ENCODE peak calls at places on chromosomes 5 and 9, in eight cellular contexts. One of them, this sample, is unnamed.

GRCh38 chr5:78649816-78650561 is 1.4 kb upstream of the LHFPL2 start:
- DNase-seq in hippocampal formation: no peak
- DNase-seq in ELF-1: peak; percentile 71
- DNase-seq in mesenchymal stem cell: peak; percentile 70
- DNase-seq in activated CD4-positive, alpha-beta T cell treated with anti-CD3 and anti-CD28 coated beads, Interleukin-2, amount 50 U/mL, for 4 hours: no peak
- DNase-seq in stimulated activated CD4-positive, alpha-beta T cell treated with anti-CD3 and anti-CD28 coated beads, TNF-alpha, amount 100 ng/mL, for 4 hours: no peak
- DNase-seq in AML-193: no peak
- DNase-seq in hypothalamus: no peak
- DNase-seq in this sample: no peak

GRCh38 chr9:27086818-27087680 is 22.0 kb upstream of the TEK start:
- DNase-seq in activated CD4-positive, alpha-beta T cell treated with anti-CD3 and anti-CD28 coated beads, Interleukin-2, amount 50 U/mL, for 4 hours: no peak
- DNase-seq in hippocampal formation: no peak
- DNase-seq in ELF-1: no peak
- DNase-seq in hypothalamus: no peak
- DNase-seq in stimulated activated CD4-positive, alpha-beta T cell treated with anti-CD3 and anti-CD28 coated beads, TNF-alpha, amount 100 ng/mL, for 4 hours: no peak
- DNase-seq in AML-193: no peak
- DNase-seq in mesenchymal stem cell: peak; percentile 95
- DNase-seq in this sample: no peak

GRCh38 chr9:8730618-8731017 is 931.0 kb upstream of the DMAC1 start:
- DNase-seq in hippocampal formation: no peak
- DNase-seq in hypothalamus: no peak
- DNase-seq in AML-193: no peak
- DNase-seq in stimulated activated CD4-positive, alpha-beta T cell treated with anti-CD3 and anti-CD28 coated beads, TNF-alpha, amount 100 ng/mL, for 4 hours: no peak
- DNase-seq in activated CD4-positive, alpha-beta T cell treated with anti-CD3 and anti-CD28 coated beads, Interleukin-2, amount 50 U/mL, for 4 hours: no peak
- DNase-seq in mesenchymal stem cell: no peak
- DNase-seq in ELF-1: no peak
- DNase-seq in this sample: no peak

GRCh38 chr5:178416206-178416882 is 173.8 kb downstream of the COL23A1 start:
- DNase-seq in mesenchymal stem cell: no peak
- DNase-seq in stimulated activated CD4-positive, alpha-beta T cell treated with anti-CD3 and anti-CD28 coated beads, TNF-alpha, amount 100 ng/mL, for 4 hours: no peak
- DNase-seq in hypothalamus: no peak
- DNase-seq in AML-193: no peak
- DNase-seq in activated CD4-positive, alpha-beta T cell treated with anti-CD3 and anti-CD28 coated beads, Interleukin-2, amount 50 U/mL, for 4 hours: no peak
- DNase-seq in hippocampal formation: no peak
- DNase-seq in ELF-1: no peak
- DNase-seq in this sample: no peak

GRCh38 chr9:89888233-89888632 is 283.4 kb downstream of the GADD45G start:
- DNase-seq in AML-193: no peak
- DNase-seq in mesenchymal stem cell: no peak
- DNase-seq in stimulated activated CD4-positive, alpha-beta T cell treated with anti-CD3 and anti-CD28 coated beads, TNF-alpha, amount 100 ng/mL, for 4 hours: no peak
- DNase-seq in hippocampal formation: no peak
- DNase-seq in ELF-1: no peak
- DNase-seq in activated CD4-positive, alpha-beta T cell treated with anti-CD3 and anti-CD28 coated beads, Interleukin-2, amount 50 U/mL, for 4 hours: no peak
- DNase-seq in hypothalamus: no peak
- DNase-seq in this sample: no peak

GRCh38 chr9:110922145-110922544 is 116.1 kb downstream of the LPAR1 start:
- DNase-seq in ELF-1: no peak
- DNase-seq in activated CD4-positive, alpha-beta T cell treated with anti-CD3 and anti-CD28 coated beads, Interleukin-2, amount 50 U/mL, for 4 hours: no peak
- DNase-seq in AML-193: no peak
- DNase-seq in hippocampal formation: no peak
- DNase-seq in stimulated activated CD4-positive, alpha-beta T cell treated with anti-CD3 and anti-CD28 coated beads, TNF-alpha, amount 100 ng/mL, for 4 hours: no peak
- DNase-seq in mesenchymal stem cell: no peak
- DNase-seq in hypothalamus: no peak
- DNase-seq in this sample: no peak

GRCh38 chr5:58380655-58381054 is 79.2 kb downstream of the PLK2 start:
- DNase-seq in AML-193: no peak
- DNase-seq in mesenchymal stem cell: no peak
- DNase-seq in hippocampal formation: no peak
- DNase-seq in ELF-1: no peak
- DNase-seq in stimulated activated CD4-positive, alpha-beta T cell treated with anti-CD3 and anti-CD28 coated beads, TNF-alpha, amount 100 ng/mL, for 4 hours: no peak
- DNase-seq in hypothalamus: no peak
- DNase-seq in activated CD4-positive, alpha-beta T cell treated with anti-CD3 and anti-CD28 coated beads, Interleukin-2, amount 50 U/mL, for 4 hours: no peak
- DNase-seq in this sample: no peak

GRCh38 chr5:15433709-15434108 is 66.3 kb upstream of the FBXL7 start:
- DNase-seq in AML-193: no peak
- DNase-seq in hippocampal formation: no peak
- DNase-seq in ELF-1: no peak
- DNase-seq in activated CD4-positive, alpha-beta T cell treated with anti-CD3 and anti-CD28 coated beads, Interleukin-2, amount 50 U/mL, for 4 hours: no peak
- DNase-seq in mesenchymal stem cell: no peak
- DNase-seq in stimulated activated CD4-positive, alpha-beta T cell treated with anti-CD3 and anti-CD28 coated beads, TNF-alpha, amount 100 ng/mL, for 4 hours: no peak
- DNase-seq in hypothalamus: no peak
- DNase-seq in this sample: no peak

GRCh38 chr9:129490583-129491485 is 130.1 kb downstream of the C9orf50 start:
- DNase-seq in ELF-1: no peak
- DNase-seq in hippocampal formation: no peak
- DNase-seq in hypothalamus: no peak
- DNase-seq in activated CD4-positive, alpha-beta T cell treated with anti-CD3 and anti-CD28 coated beads, Interleukin-2, amount 50 U/mL, for 4 hours: no peak
- DNase-seq in AML-193: no peak
- DNase-seq in stimulated activated CD4-positive, alpha-beta T cell treated with anti-CD3 and anti-CD28 coated beads, TNF-alpha, amount 100 ng/mL, for 4 hours: no peak
- DNase-seq in mesenchymal stem cell: peak; percentile 43
- DNase-seq in this sample: peak; percentile 71